ENCODE peak calls at places on chromosomes 1 and 21, in eight cellular contexts. One of them, this sample, is unnamed.

GRCh38 chr1:221431068-221431651 is 310.7 kb downstream of the DUSP10 start:
- DNase-seq in mucosa of descending colon: no peak
- DNase-seq in AG04450: no peak
- DNase-seq in choroid plexus epithelial cell: peak
- DNase-seq in DND-41: no peak
- DNase-seq in dorsolateral prefrontal cortex: no peak
- DNase-seq in heart left ventricle: no peak
- DNase-seq in astrocyte of the cerebellum: no peak
- DNase-seq in this sample: no peak

GRCh38 chr1:93358293-93358692 is 12.6 kb downstream of the DR1 start:
- DNase-seq in astrocyte of the cerebellum: no peak
- DNase-seq in choroid plexus epithelial cell: no peak
- DNase-seq in dorsolateral prefrontal cortex: no peak
- DNase-seq in mucosa of descending colon: no peak
- DNase-seq in DND-41: no peak
- DNase-seq in AG04450: no peak
- DNase-seq in heart left ventricle: no peak
- DNase-seq in this sample: no peak

GRCh38 chr1:116900471-116901365 is 9.0 kb upstream of the PTGFRN start:
- DNase-seq in DND-41: no peak
- DNase-seq in choroid plexus epithelial cell: no peak
- DNase-seq in dorsolateral prefrontal cortex: no peak
- DNase-seq in mucosa of descending colon: no peak
- DNase-seq in heart left ventricle: no peak
- DNase-seq in astrocyte of the cerebellum: no peak
- DNase-seq in AG04450: no peak
- DNase-seq in this sample: no peak

GRCh38 chr1:70034403-70034802 is 171.0 kb downstream of the LRRC40 start:
- DNase-seq in heart left ventricle: no peak
- DNase-seq in DND-41: no peak
- DNase-seq in choroid plexus epithelial cell: peak
- DNase-seq in mucosa of descending colon: no peak
- DNase-seq in dorsolateral prefrontal cortex: no peak
- DNase-seq in AG04450: peak
- DNase-seq in astrocyte of the cerebellum: peak
- DNase-seq in this sample: no peak

GRCh38 chr1:236451796-236452373 is 57.8 kb downstream of the EDARADD start:
- DNase-seq in mucosa of descending colon: peak
- DNase-seq in astrocyte of the cerebellum: no peak
- DNase-seq in AG04450: no peak
- DNase-seq in choroid plexus epithelial cell: peak
- DNase-seq in dorsolateral prefrontal cortex: no peak
- DNase-seq in heart left ventricle: no peak
- DNase-seq in DND-41: peak
- DNase-seq in this sample: peak

GRCh38 chr1:156675271-156675708 is 1.9 kb downstream of the NES start:
- DNase-seq in dorsolateral prefrontal cortex: no peak
- DNase-seq in choroid plexus epithelial cell: no peak
- DNase-seq in DND-41: no peak
- DNase-seq in mucosa of descending colon: no peak
- DNase-seq in astrocyte of the cerebellum: no peak
- DNase-seq in AG04450: no peak
- DNase-seq in heart left ventricle: no peak
- DNase-seq in this sample: no peak

GRCh38 chr1:98962156-98962555 is 42.5 kb downstream of the PLPPR5 start:
- DNase-seq in astrocyte of the cerebellum: no peak
- DNase-seq in choroid plexus epithelial cell: peak
- DNase-seq in mucosa of descending colon: no peak
- DNase-seq in heart left ventricle: no peak
- DNase-seq in AG04450: no peak
- DNase-seq in dorsolateral prefrontal cortex: no peak
- DNase-seq in DND-41: no peak
- DNase-seq in this sample: no peak

GRCh38 chr1:81670286-81670685 is 130.4 kb upstream of the ADGRL2 start:
- DNase-seq in heart left ventricle: peak
- DNase-seq in astrocyte of the cerebellum: peak
- DNase-seq in dorsolateral prefrontal cortex: peak
- DNase-seq in choroid plexus epithelial cell: peak
- DNase-seq in AG04450: peak
- DNase-seq in DND-41: no peak
- DNase-seq in mucosa of descending colon: peak
- DNase-seq in this sample: no peak

GRCh38 chr1:230682274-230682673 is 31.6 kb downstream of the AGT start:
- DNase-seq in DND-41: no peak
- DNase-seq in heart left ventricle: peak
- DNase-seq in dorsolateral prefrontal cortex: no peak
- DNase-seq in astrocyte of the cerebellum: no peak
- DNase-seq in AG04450: no peak
- DNase-seq in mucosa of descending colon: no peak
- DNase-seq in choroid plexus epithelial cell: peak
- DNase-seq in this sample: no peak

GRCh38 chr1:208868554-208868953 is 624.4 kb upstream of the PLXNA2 start:
- DNase-seq in heart left ventricle: no peak
- DNase-seq in choroid plexus epithelial cell: peak
- DNase-seq in mucosa of descending colon: no peak
- DNase-seq in astrocyte of the cerebellum: no peak
- DNase-seq in dorsolateral prefrontal cortex: no peak
- DNase-seq in DND-41: no peak
- DNase-seq in AG04450: no peak
- DNase-seq in this sample: no peak

GRCh38 chr1:65993047-65993363 is 200.3 kb downstream of the PDE4B start:
- DNase-seq in mucosa of descending colon: no peak
- DNase-seq in dorsolateral prefrontal cortex: no peak
- DNase-seq in DND-41: no peak
- DNase-seq in heart left ventricle: no peak
- DNase-seq in astrocyte of the cerebellum: no peak
- DNase-seq in choroid plexus epithelial cell: no peak
- DNase-seq in AG04450: no peak
- DNase-seq in this sample: no peak

GRCh38 chr21:33231526-33231925 is 1.8 kb downstream of the IFNAR2 start:
- DNase-seq in mucosa of descending colon: no peak
- DNase-seq in dorsolateral prefrontal cortex: no peak
- DNase-seq in AG04450: no peak
- DNase-seq in DND-41: no peak
- DNase-seq in astrocyte of the cerebellum: no peak
- DNase-seq in choroid plexus epithelial cell: no peak
- DNase-seq in heart left ventricle: no peak
- DNase-seq in this sample: no peak

GRCh38 chr21:33230518-33231324 is 983 bp downstream of the IFNAR2 start:
- DNase-seq in dorsolateral prefrontal cortex: peak
- DNase-seq in heart left ventricle: peak
- DNase-seq in AG04450: no peak
- DNase-seq in DND-41: peak
- DNase-seq in astrocyte of the cerebellum: peak
- DNase-seq in choroid plexus epithelial cell: peak
- DNase-seq in mucosa of descending colon: peak
- DNase-seq in this sample: no peak

GRCh38 chr21:33234618-33235520 is 5.1 kb downstream of the IFNAR2 start:
- DNase-seq in mucosa of descending colon: no peak
- DNase-seq in DND-41: no peak
- DNase-seq in dorsolateral prefrontal cortex: no peak
- DNase-seq in astrocyte of the cerebellum: no peak
- DNase-seq in AG04450: no peak
- DNase-seq in heart left ventricle: no peak
- DNase-seq in choroid plexus epithelial cell: no peak
- DNase-seq in this sample: no peak

GRCh38 chr21:33229776-33230517 is at the start of gene IFNAR2:
- DNase-seq in heart left ventricle: peak
- DNase-seq in DND-41: peak
- DNase-seq in dorsolateral prefrontal cortex: peak
- DNase-seq in mucosa of descending colon: peak
- DNase-seq in astrocyte of the cerebellum: no peak
- DNase-seq in AG04450: no peak
- DNase-seq in choroid plexus epithelial cell: peak
- DNase-seq in this sample: no peak

DNA sequence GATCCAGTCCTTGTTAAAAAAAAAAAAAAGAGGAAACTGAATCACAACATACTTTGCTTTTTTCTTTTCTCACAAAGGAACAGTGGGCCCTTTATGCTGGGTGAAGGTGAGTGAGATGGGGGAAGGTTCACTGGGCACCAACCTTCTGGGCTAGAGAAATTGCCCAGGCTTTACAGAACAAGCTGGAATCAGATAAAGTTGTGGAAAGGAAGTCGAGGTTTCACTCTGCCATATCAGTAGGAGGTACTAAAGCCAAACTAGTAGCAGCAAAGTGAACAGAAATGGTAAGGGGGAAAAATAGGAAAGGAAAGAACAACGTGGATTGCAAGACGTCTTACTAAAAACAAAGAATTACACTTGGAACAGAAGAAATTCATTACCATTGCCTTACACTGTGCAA is 2.9 kb downstream of the IFNAR2 start:
- DNase-seq in DND-41: peak
- DNase-seq in astrocyte of the cerebellum: no peak
- DNase-seq in mucosa of descending colon: no peak
- DNase-seq in heart left ventricle: no peak
- DNase-seq in AG04450: no peak
- DNase-seq in dorsolateral prefrontal cortex: no peak
- DNase-seq in choroid plexus epithelial cell: no peak
- DNase-seq in this sample: no peak
- H3K4me3 ChIP-seq in DND-41: no peak
- H3K4me3 ChIP-seq in astrocyte of the cerebellum: no peak
- H3K4me3 ChIP-seq in mucosa of descending colon: no peak
- H3K4me3 ChIP-seq in heart left ventricle: no peak
- H3K4me3 ChIP-seq in AG04450: no peak
- H3K4me3 ChIP-seq in dorsolateral prefrontal cortex: no peak
- H3K4me3 ChIP-seq in choroid plexus epithelial cell: no peak
- H3K4me3 ChIP-seq in this sample: peak

DNA sequence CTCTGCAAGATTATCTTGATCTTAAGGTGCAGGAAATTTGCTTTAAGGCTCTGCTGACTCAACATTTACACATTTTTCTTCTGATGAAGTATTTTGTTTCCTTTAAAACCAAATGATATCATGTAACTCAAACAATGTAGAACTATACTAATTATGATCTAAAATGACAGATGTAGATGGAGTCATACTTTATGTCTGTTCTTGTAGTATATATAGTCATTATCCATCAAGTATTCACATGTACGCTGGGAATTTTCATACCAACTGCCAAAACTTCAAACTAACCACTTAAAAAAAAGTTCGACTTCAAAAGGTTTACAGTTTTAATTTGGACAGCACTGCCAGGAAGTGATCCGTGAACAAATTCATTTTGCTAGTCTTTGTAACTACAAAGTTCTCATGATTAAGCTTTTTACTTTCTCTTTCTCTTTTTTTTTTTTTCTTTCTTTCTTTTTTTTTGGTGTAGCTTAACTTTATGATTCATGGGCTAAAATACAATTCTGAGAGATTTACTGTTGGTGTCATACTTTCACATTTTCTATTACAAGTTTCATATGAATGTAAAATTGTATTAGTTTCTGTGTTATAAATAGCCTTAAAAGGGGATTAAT is 509.0 kb upstream of the CXADR start:
- DNase-seq in dorsolateral prefrontal cortex: no peak
- DNase-seq in choroid plexus epithelial cell: peak
- DNase-seq in mucosa of descending colon: no peak
- DNase-seq in heart left ventricle: no peak
- DNase-seq in DND-41: peak
- DNase-seq in astrocyte of the cerebellum: peak
- DNase-seq in AG04450: no peak
- DNase-seq in this sample: peak
- H3K4me3 ChIP-seq in dorsolateral prefrontal cortex: no peak
- H3K4me3 ChIP-seq in choroid plexus epithelial cell: peak
- H3K4me3 ChIP-seq in mucosa of descending colon: no peak
- H3K4me3 ChIP-seq in heart left ventricle: no peak
- H3K4me3 ChIP-seq in DND-41: peak
- H3K4me3 ChIP-seq in astrocyte of the cerebellum: no peak
- H3K4me3 ChIP-seq in AG04450: no peak
- H3K4me3 ChIP-seq in this sample: no peak

DNA sequence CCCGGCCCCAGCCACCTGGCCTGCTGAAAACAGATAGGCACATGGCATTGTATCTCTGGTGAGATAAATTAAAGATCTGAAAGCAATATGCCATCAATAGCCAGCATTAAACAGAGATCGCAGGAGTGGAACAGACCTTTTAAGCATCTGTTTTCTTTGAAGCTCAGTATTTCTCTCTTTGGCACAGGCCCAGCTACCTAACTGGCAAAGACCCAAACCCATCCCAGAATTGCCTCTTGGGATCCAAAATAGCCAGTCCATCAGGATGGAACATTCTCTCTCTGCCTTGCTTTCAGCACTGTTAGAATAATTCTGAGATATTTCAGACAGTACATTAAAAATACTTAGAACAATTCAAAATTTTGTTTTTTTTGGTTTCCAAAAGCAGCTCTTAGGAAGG is 46.0 kb downstream of the KCNJ6 start:
- DNase-seq in AG04450: no peak
- DNase-seq in DND-41: no peak
- DNase-seq in astrocyte of the cerebellum: no peak
- DNase-seq in mucosa of descending colon: no peak
- DNase-seq in heart left ventricle: no peak
- DNase-seq in choroid plexus epithelial cell: no peak
- DNase-seq in dorsolateral prefrontal cortex: no peak
- DNase-seq in this sample: no peak
- H3K4me3 ChIP-seq in AG04450: no peak
- H3K4me3 ChIP-seq in DND-41: no peak
- H3K4me3 ChIP-seq in astrocyte of the cerebellum: no peak
- H3K4me3 ChIP-seq in mucosa of descending colon: no peak
- H3K4me3 ChIP-seq in heart left ventricle: no peak
- H3K4me3 ChIP-seq in choroid plexus epithelial cell: no peak
- H3K4me3 ChIP-seq in dorsolateral prefrontal cortex: no peak
- H3K4me3 ChIP-seq in this sample: no peak

GRCh38 chr1:1941868-1942752 is 23.0 kb upstream of the TMEM52 start:
- DNase-seq in choroid plexus epithelial cell: no peak
- DNase-seq in mucosa of descending colon: no peak
- DNase-seq in dorsolateral prefrontal cortex: no peak
- DNase-seq in AG04450: no peak
- DNase-seq in DND-41: no peak
- DNase-seq in astrocyte of the cerebellum: no peak
- DNase-seq in heart left ventricle: no peak
- DNase-seq in this sample: no peak
- H3K4me3 ChIP-seq in choroid plexus epithelial cell: no peak
- H3K4me3 ChIP-seq in mucosa of descending colon: no peak
- H3K4me3 ChIP-seq in dorsolateral prefrontal cortex: no peak
- H3K4me3 ChIP-seq in AG04450: no peak
- H3K4me3 ChIP-seq in DND-41: no peak
- H3K4me3 ChIP-seq in astrocyte of the cerebellum: no peak
- H3K4me3 ChIP-seq in heart left ventricle: no peak
- H3K4me3 ChIP-seq in this sample: no peak